ENCODE peak calls at places on chromosome 16, in four cellular contexts. One of them, this sample, is unnamed.

GRCh38 chr16:7177875-7178274 is 154.8 kb upstream of the RBFOX1 start:
- DNase-seq in HFF-Myc: no peak
- DNase-seq in neural crest cell: no peak
- DNase-seq in activated B cell treated with CpG ODN at 0.5 μM for 24 hours: no peak
- DNase-seq in this sample: no peak

GRCh38 chr16:68298907-68299515 is 11.7 kb downstream of the SLC7A6OS start:
- DNase-seq in HFF-Myc: no peak
- DNase-seq in neural crest cell: no peak
- DNase-seq in activated B cell treated with CpG ODN at 0.5 μM for 24 hours: no peak
- DNase-seq in this sample: no peak

GRCh38 chr16:50326264-50326663 is 42.5 kb downstream of the BRD7 start:
- DNase-seq in HFF-Myc: no peak
- DNase-seq in neural crest cell: no peak
- DNase-seq in activated B cell treated with CpG ODN at 0.5 μM for 24 hours: no peak
- DNase-seq in this sample: no peak

GRCh38 chr16:79001156-79001997 is 599.2 kb downstream of the MAF start:
- DNase-seq in HFF-Myc: no peak
- DNase-seq in neural crest cell: no peak
- DNase-seq in activated B cell treated with CpG ODN at 0.5 μM for 24 hours: no peak
- DNase-seq in this sample: no peak

GRCh38 chr16:27745348-27745747 is 195.4 kb downstream of the KATNIP start:
- DNase-seq in HFF-Myc: peak
- DNase-seq in neural crest cell: no peak
- DNase-seq in activated B cell treated with CpG ODN at 0.5 μM for 24 hours: no peak
- DNase-seq in this sample: no peak

GRCh38 chr16:21283521-21284289 is 5.6 kb upstream of the CRYM start:
- DNase-seq in HFF-Myc: no peak
- DNase-seq in neural crest cell: peak
- DNase-seq in activated B cell treated with CpG ODN at 0.5 μM for 24 hours: peak
- DNase-seq in this sample: peak

GRCh38 chr16:48682971-48683370 is 73.0 kb upstream of the N4BP1 start:
- DNase-seq in HFF-Myc: no peak
- DNase-seq in neural crest cell: no peak
- DNase-seq in activated B cell treated with CpG ODN at 0.5 μM for 24 hours: no peak
- DNase-seq in this sample: no peak

GRCh38 chr16:85279402-85279801 is 167.1 kb upstream of the CIBAR2 start:
- DNase-seq in HFF-Myc: no peak
- DNase-seq in neural crest cell: no peak
- DNase-seq in activated B cell treated with CpG ODN at 0.5 μM for 24 hours: no peak
- DNase-seq in this sample: no peak

GRCh38 chr16:81860310-81860709 is 81.2 kb downstream of the PLCG2 start:
- DNase-seq in HFF-Myc: no peak
- DNase-seq in neural crest cell: no peak
- DNase-seq in activated B cell treated with CpG ODN at 0.5 μM for 24 hours: no peak
- DNase-seq in this sample: no peak

GRCh38 chr16:84992700-84993075 is 18.6 kb downstream of the ZDHHC7 start:
- DNase-seq in HFF-Myc: no peak
- DNase-seq in neural crest cell: no peak
- DNase-seq in activated B cell treated with CpG ODN at 0.5 μM for 24 hours: no peak
- DNase-seq in this sample: no peak

GRCh38 chr16:85998178-85998867 is 99.4 kb downstream of the IRF8 start:
- DNase-seq in HFF-Myc: no peak
- DNase-seq in neural crest cell: no peak
- DNase-seq in activated B cell treated with CpG ODN at 0.5 μM for 24 hours: peak
- DNase-seq in this sample: no peak

GRCh38 chr16:69384974-69385373 is 833 bp downstream of the TERF2 start:
- DNase-seq in HFF-Myc: no peak
- DNase-seq in neural crest cell: no peak
- DNase-seq in activated B cell treated with CpG ODN at 0.5 μM for 24 hours: no peak
- DNase-seq in this sample: no peak

GRCh38 chr16:89827383-89828198 is 684 bp upstream of the SPIRE2 start:
- DNase-seq in HFF-Myc: peak
- DNase-seq in neural crest cell: peak
- DNase-seq in activated B cell treated with CpG ODN at 0.5 μM for 24 hours: no peak
- DNase-seq in this sample: no peak

GRCh38 chr16:19523184-19523558 is 571 bp upstream of the CCP110 start:
- DNase-seq in HFF-Myc: no peak
- DNase-seq in neural crest cell: no peak
- DNase-seq in activated B cell treated with CpG ODN at 0.5 μM for 24 hours: no peak
- DNase-seq in this sample: no peak

GRCh38 chr16:19523559-19524355 is at the start of gene CCP110:
- DNase-seq in HFF-Myc: peak
- DNase-seq in neural crest cell: peak
- DNase-seq in activated B cell treated with CpG ODN at 0.5 μM for 24 hours: peak
- DNase-seq in this sample: peak

GRCh38 chr16:19520861-19521331 is 1.0 kb downstream of the GDE1 start:
- DNase-seq in HFF-Myc: no peak
- DNase-seq in neural crest cell: no peak
- DNase-seq in activated B cell treated with CpG ODN at 0.5 μM for 24 hours: no peak
- DNase-seq in this sample: peak

GRCh38 chr16:19522369-19523159 is 666 bp upstream of the GDE1 start:
- DNase-seq in HFF-Myc: no peak
- DNase-seq in neural crest cell: no peak
- DNase-seq in activated B cell treated with CpG ODN at 0.5 μM for 24 hours: no peak
- DNase-seq in this sample: no peak

GRCh38 chr16:19521471-19522368 is at the start of gene GDE1:
- DNase-seq in HFF-Myc: peak
- DNase-seq in neural crest cell: peak
- DNase-seq in activated B cell treated with CpG ODN at 0.5 μM for 24 hours: peak
- DNase-seq in this sample: peak
- TF ChIP-seq CTCF in HFF-Myc: peak
- TF ChIP-seq CTCF in neural crest cell: peak
- TF ChIP-seq CTCF in activated B cell treated with CpG ODN at 0.5 μM for 24 hours: no peak
- TF ChIP-seq CTCF in this sample: peak

DNA sequence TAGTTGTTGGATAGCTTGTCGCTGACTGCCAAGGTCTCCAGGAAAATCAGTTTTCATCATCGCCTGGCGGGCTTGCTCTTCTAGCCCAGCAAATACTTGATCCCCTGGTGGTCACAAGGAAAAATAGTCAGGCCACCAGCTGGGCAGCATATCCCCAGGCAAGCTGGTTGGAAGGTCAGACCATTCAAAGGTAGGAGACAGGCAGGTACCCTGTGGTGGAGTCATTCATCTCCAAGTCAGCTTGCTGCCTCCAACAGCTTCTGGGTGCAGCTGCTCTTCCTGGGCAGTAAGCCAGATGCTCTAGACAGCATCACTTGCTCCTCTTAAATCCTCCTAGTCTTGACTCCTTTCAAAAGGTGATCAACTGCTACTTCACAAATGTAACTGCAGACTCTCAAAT is 16.0 kb downstream of the ZNF821 start:
- DNase-seq in HFF-Myc: no peak
- DNase-seq in neural crest cell: no peak
- DNase-seq in activated B cell treated with CpG ODN at 0.5 μM for 24 hours: no peak
- DNase-seq in this sample: no peak
- TF ChIP-seq CTCF in HFF-Myc: no peak
- TF ChIP-seq CTCF in neural crest cell: no peak
- TF ChIP-seq CTCF in activated B cell treated with CpG ODN at 0.5 μM for 24 hours: no peak
- TF ChIP-seq CTCF in this sample: no peak

DNA sequence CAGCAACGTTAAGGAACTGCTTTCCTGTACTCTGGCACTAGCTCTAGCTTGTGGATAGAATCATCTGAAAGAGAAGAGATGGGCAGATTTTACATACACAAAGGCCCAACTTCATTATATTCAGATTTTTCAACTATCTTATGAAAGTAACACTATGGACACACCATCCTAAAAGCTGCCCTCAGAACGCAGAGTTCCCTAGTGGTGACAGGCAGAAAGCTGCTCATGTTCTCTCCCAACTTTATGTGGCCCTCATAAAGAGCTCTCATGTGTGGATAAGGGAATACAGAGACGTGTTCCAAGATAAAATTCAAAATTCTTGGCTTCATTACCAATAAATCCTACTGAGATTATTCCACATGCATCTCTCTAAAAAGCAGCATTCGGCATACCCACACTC is 1.5 kb downstream of the CFAP20 start:
- DNase-seq in HFF-Myc: no peak
- DNase-seq in neural crest cell: no peak
- DNase-seq in activated B cell treated with CpG ODN at 0.5 μM for 24 hours: no peak
- DNase-seq in this sample: no peak
- TF ChIP-seq CTCF in HFF-Myc: peak
- TF ChIP-seq CTCF in neural crest cell: peak
- TF ChIP-seq CTCF in activated B cell treated with CpG ODN at 0.5 μM for 24 hours: no peak
- TF ChIP-seq CTCF in this sample: no peak

DNA sequence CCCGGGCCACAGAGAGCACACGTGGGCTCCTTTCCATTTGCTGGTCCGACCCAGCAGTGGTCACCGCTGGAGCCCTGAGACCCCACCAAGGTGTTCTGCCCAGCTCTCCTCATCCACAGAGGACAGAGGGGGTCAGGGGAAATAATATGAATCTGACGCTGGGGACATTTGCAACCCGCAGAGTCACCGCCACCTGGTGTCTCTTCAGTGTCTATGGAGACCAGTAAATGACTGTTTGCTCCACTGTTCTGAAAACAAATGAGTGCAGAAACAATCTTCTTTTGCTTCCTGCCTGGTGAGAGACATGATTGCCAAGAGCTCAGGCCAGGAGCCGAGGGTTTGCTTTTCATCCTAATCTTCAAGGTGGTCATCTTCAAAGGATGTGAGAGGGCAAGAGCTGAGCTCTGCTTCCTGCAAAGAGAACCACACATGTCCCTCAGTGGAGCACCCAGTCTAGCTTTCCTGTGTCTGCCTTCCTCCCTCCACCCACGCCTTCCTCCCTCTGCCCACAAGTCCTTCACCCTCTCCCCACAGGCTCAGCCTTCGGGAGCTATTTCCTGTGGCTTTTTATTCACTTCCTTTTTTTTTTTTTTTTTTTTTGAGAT is 14.7 kb upstream of the KLHDC4 start:
- DNase-seq in HFF-Myc: no peak
- DNase-seq in neural crest cell: no peak
- DNase-seq in activated B cell treated with CpG ODN at 0.5 μM for 24 hours: peak
- DNase-seq in this sample: peak
- TF ChIP-seq CTCF in HFF-Myc: no peak
- TF ChIP-seq CTCF in neural crest cell: no peak
- TF ChIP-seq CTCF in activated B cell treated with CpG ODN at 0.5 μM for 24 hours: no peak
- TF ChIP-seq CTCF in this sample: peak